ENCODE peak calls at places on chromosomes 12 and 14, in five cellular contexts. Y, C, E, F and L are unnamed samples.

GRCh38 chr12:108773798-108774788 is 42.8 kb upstream of the CORO1C start:
- DNase-seq in Y (no peak), C (peak; percentile 27), E (peak; percentile 91), F (peak; percentile 75), L (peak; percentile 88)

GRCh38 chr14:56333361-56334279 is 215.4 kb downstream of the PELI2 start:
- DNase-seq in Y (peak; percentile 12), C (no peak), E (no peak), F (peak; percentile 27), L (no peak)

GRCh38 chr14:89578048-89578619 is 161.1 kb upstream of the FOXN3 start:
- DNase-seq in Y (no peak), C (no peak), E (no peak), F (peak; percentile 3), L (no peak)

GRCh38 chr12:98998697-98999299 is 353.7 kb downstream of the APAF1 start:
- DNase-seq in Y (peak; percentile 36), C (peak; percentile 32), E (no peak), F (peak; percentile 15), L (no peak)

GRCh38 chr12:119693006-119693405 is 25.1 kb downstream of the PRKAB1 start:
- DNase-seq in Y (no peak), C (no peak), E (peak; percentile 73), F (peak; percentile 17), L (no peak)

GRCh38 chr14:95299271-95299670 is 20.4 kb downstream of the CLMN start:
- DNase-seq in Y (no peak), C (no peak), E (no peak), F (no peak), L (no peak)

GRCh38 chr14:78612666-78613065 is 442.5 kb downstream of the NRXN3 start:
- DNase-seq in Y (no peak), C (no peak), E (no peak), F (no peak), L (no peak)

GRCh38 chr12:67811437-67812361 is 163.2 kb downstream of the DYRK2 start:
- DNase-seq in Y (no peak), C (no peak), E (no peak), F (peak; percentile 94), L (no peak)

GRCh38 chr14:96754845-96755184 is 42.4 kb upstream of the VRK1 start:
- DNase-seq in Y (no peak), C (no peak), E (no peak), F (no peak), L (no peak)

GRCh38 chr12:97306121-97306520 is 156.5 kb upstream of the RMST start:
- DNase-seq in Y (no peak), C (no peak), E (no peak), F (no peak), L (no peak)

GRCh38 chr12:98745578-98746391 is 100.7 kb downstream of the APAF1 start:
- DNase-seq in Y (peak; percentile 72), C (no peak), E (peak; percentile 30), F (peak; percentile 9), L (no peak)

GRCh38 chr12:117494833-117495714 is 133.6 kb upstream of the NOS1 start:
- DNase-seq in Y (no peak), C (no peak), E (no peak), F (no peak), L (no peak)

GRCh38 chr12:19190292-19191031 is 60.9 kb downstream of the PLEKHA5 start:
- DNase-seq in Y (no peak), C (no peak), E (no peak), F (peak; percentile 62), L (no peak)

GRCh38 chr12:88544991-88545684 is 35.1 kb downstream of the KITLG start:
- DNase-seq in Y (no peak), C (no peak), E (no peak), F (peak; percentile 43), L (no peak)

GRCh38 chr12:62758216-62758615 is 176.7 kb downstream of the PPM1H start:
- DNase-seq in Y (no peak), C (no peak), E (no peak), F (no peak), L (no peak)

GRCh38 chr12:58425481-58426392 is 484.4 kb downstream of the ATP23 start:
- DNase-seq in Y (peak; percentile 80), C (peak; percentile 12), E (peak; percentile 21), F (peak; percentile 95), L (no peak)

GRCh38 chr14:24088095-24088494 is 6.0 kb upstream of the PCK2 start:
- DNase-seq in Y (no peak), C (no peak), E (no peak), F (no peak), L (no peak)

GRCh38 chr14:34496007-34496678 is 34.1 kb upstream of the SPTSSA start:
- DNase-seq in Y (no peak), C (no peak), E (peak; percentile 69), F (no peak), L (peak; percentile 39)

GRCh38 chr14:24381363-24382102 is 13.5 kb downstream of the NFATC4 start:
- DNase-seq in Y (no peak), C (no peak), E (no peak), F (peak; percentile 69), L (no peak)

GRCh38 chr14:68711551-68712437 is 81.1 kb downstream of the ZFP36L1 start:
- DNase-seq in Y (peak; percentile 31), C (no peak), E (no peak), F (no peak), L (no peak)

GRCh38 chr12:82015623-82016347 is 256.6 kb upstream of the PPFIA2 start:
- DNase-seq in Y (no peak), C (no peak), E (no peak), F (peak; percentile 40), L (no peak)

GRCh38 chr12:132151145-132151765 is 7.0 kb downstream of the NOC4L start:
- DNase-seq in Y (no peak), C (no peak), E (no peak), F (no peak), L (peak; percentile 13)

GRCh38 chr12:42462486-42462885 is 127.1 kb downstream of the PRICKLE1 start:
- DNase-seq in Y (no peak), C (no peak), E (no peak), F (no peak), L (no peak)

GRCh38 chr12:89789862-89790261 is 81.2 kb upstream of the ATP2B1 start:
- DNase-seq in Y (no peak), C (no peak), E (no peak), F (no peak), L (no peak)

GRCh38 chr14:21091784-21092146 is 6.7 kb downstream of the ZNF219 start:
- DNase-seq in Y (no peak), C (peak; percentile 35), E (no peak), F (no peak), L (no peak)

GRCh38 chr12:104137175-104137901 is 672 bp downstream of the NFYB start:
- DNase-seq in Y (peak; percentile 64), C (peak; percentile 54), E (peak; percentile 40), F (peak; percentile 26), L (peak; percentile 35)

GRCh38 chr12:16675438-16675837 is 69.5 kb upstream of the LMO3 start:
- DNase-seq in Y (no peak), C (no peak), E (no peak), F (no peak), L (no peak)

GRCh38 chr12:54038260-54038759 is 5.5 kb downstream of the HOXC5 start:
- DNase-seq in Y (no peak), C (no peak), E (no peak), F (no peak), L (no peak)

GRCh38 chr12:2879853-2880252 is 2.8 kb downstream of the RHNO1 start:
- DNase-seq in Y (peak; percentile 9), C (no peak), E (no peak), F (no peak), L (no peak)

GRCh38 chr14:75559451-75560187 is 18.8 kb upstream of the FLVCR2 start:
- DNase-seq in Y (peak; percentile 52), C (no peak), E (peak; percentile 42), F (peak; percentile 86), L (no peak)

GRCh38 chr12:40016960-40017359 is 88.9 kb downstream of the SLC2A13 start:
- DNase-seq in Y (no peak), C (no peak), E (no peak), F (no peak), L (no peak)

GRCh38 chr12:69501154-69501895 is 31.1 kb downstream of the FRS2 start:
- DNase-seq in Y (no peak), C (no peak), E (no peak), F (peak; percentile 48), L (no peak)

GRCh38 chr12:104710940-104711725 is 247.0 kb downstream of the SLC41A2 start:
- DNase-seq in Y (no peak), C (no peak), E (no peak), F (no peak), L (no peak)

GRCh38 chr14:63045234-63045611 is at the start of gene KCNH5:
- DNase-seq in Y (peak; percentile 41), C (peak; percentile 23), E (peak; percentile 35), F (no peak), L (peak; percentile 16)

GRCh38 chr12:67720383-67720856 is 71.9 kb downstream of the DYRK2 start:
- DNase-seq in Y (no peak), C (no peak), E (peak; percentile 40), F (no peak), L (no peak)

GRCh38 chr12:47102406-47102805 is 22.6 kb upstream of the AMIGO2 start:
- DNase-seq in Y (no peak), C (no peak), E (no peak), F (no peak), L (no peak)

GRCh38 chr14:89373185-89373584 is 43.8 kb downstream of the FOXN3 start:
- DNase-seq in Y (no peak), C (no peak), E (no peak), F (peak; percentile 64), L (no peak)

GRCh38 chr14:55104051-55104954 is 24.7 kb upstream of the LGALS3 start:
- DNase-seq in Y (no peak), C (no peak), E (no peak), F (peak; percentile 22), L (no peak)